ENCODE peak calls at places on chromosomes 3 and 15, in eight cellular contexts. J, U, C, K, O, V, M and G are unnamed samples.

GRCh38 chr15:51267714-51268105 is 70.7 kb downstream of the CYP19A1 start:
- DNase-seq in K (no peak), M (no peak), U (no peak), O (no peak), C (no peak), V (peak; percentile 52), J (no peak), G (no peak)

GRCh38 chr3:126811530-126811929 is 107.5 kb downstream of the CHCHD6 start:
- DNase-seq in K (no peak), J (no peak), U (no peak), O (no peak), M (no peak), V (no peak), C (no peak), G (no peak)

GRCh38 chr3:11146771-11147363 is 7.4 kb upstream of the HRH1 start:
- DNase-seq in J (no peak), O (no peak), U (no peak), C (no peak), K (no peak), V (no peak), M (no peak), G (no peak)

GRCh38 chr3:145849115-145849514 is 311.9 kb downstream of the PLOD2 start:
- DNase-seq in U (no peak), V (no peak), K (no peak), O (no peak), M (no peak), J (no peak), C (no peak), G (no peak)

GRCh38 chr15:89367485-89368451 is 33.1 kb upstream of the POLG start:
- DNase-seq in J (no peak), M (peak; percentile 79), C (no peak), U (no peak), O (no peak), V (peak; percentile 98), K (no peak), G (peak; percentile 86)

GRCh38 chr3:53668872-53669271 is 174.5 kb downstream of the CACNA1D start:
- DNase-seq in C (no peak), U (no peak), J (no peak), O (peak; percentile 45), K (no peak), V (no peak), M (no peak), G (no peak)

GRCh38 chr3:4466783-4467521 is at the start of gene SUMF1:
- DNase-seq in J (peak; percentile 77), K (peak; percentile 69), C (peak; percentile 15), M (peak; percentile 82), O (no peak), V (peak; percentile 96), U (peak; percentile 77), G (peak; percentile 80)

GRCh38 chr3:10432931-10433330 is 72.5 kb downstream of the ATP2B2 start:
- DNase-seq in V (peak; percentile 66), U (no peak), M (no peak), O (no peak), K (no peak), C (no peak), J (no peak), G (no peak)

GRCh38 chr3:130820976-130821375 is 72.9 kb upstream of the ATP2C1 start:
- DNase-seq in V (no peak), O (no peak), C (no peak), J (no peak), K (no peak), U (no peak), M (no peak), G (no peak)

GRCh38 chr3:6168242-6168641 is 692.7 kb upstream of the GRM7 start:
- DNase-seq in M (no peak), V (no peak), J (no peak), O (no peak), U (no peak), K (no peak), C (no peak), G (no peak)

GRCh38 chr15:76390571-76390970 is 54.0 kb downstream of the ISL2 start:
- DNase-seq in M (no peak), K (no peak), U (no peak), V (no peak), C (no peak), O (no peak), J (no peak), G (no peak)

GRCh38 chr15:70863450-70864218 is 9.7 kb upstream of the LARP6 start:
- DNase-seq in O (no peak), U (no peak), V (no peak), K (no peak), J (no peak), M (peak; percentile 65), C (no peak), G (peak; percentile 70)

GRCh38 chr3:125051205-125051604 is 4.6 kb downstream of the HEG1 start:
- DNase-seq in C (no peak), J (no peak), O (no peak), V (no peak), M (no peak), U (no peak), K (no peak), G (no peak)

GRCh38 chr3:125045965-125046364 is 9.8 kb downstream of the HEG1 start:
- DNase-seq in V (no peak), J (no peak), K (no peak), M (no peak), U (no peak), C (no peak), O (no peak), G (no peak)

GRCh38 chr3:125045194-125045593 is 10.6 kb downstream of the HEG1 start:
- DNase-seq in J (no peak), C (no peak), M (no peak), O (no peak), V (no peak), U (no peak), K (no peak), G (no peak)

GRCh38 chr3:125050486-125051172 is 5.2 kb downstream of the HEG1 start:
- DNase-seq in J (no peak), O (no peak), U (no peak), C (no peak), M (no peak), K (no peak), V (no peak), G (no peak)

GRCh38 chr3:125048282-125048681 is 7.5 kb downstream of the HEG1 start:
- DNase-seq in M (no peak), O (no peak), J (no peak), K (no peak), U (no peak), V (no peak), C (no peak), G (no peak)
- H3K27me3 ChIP-seq in M (no peaks in the 10 kb centered on the region), O (no peaks in the 10 kb centered on the region), J (no peaks in the 10 kb centered on the region), K (no peaks in the 10 kb centered on the region), U (no peaks in the 10 kb centered on the region), V (no peaks in the 10 kb centered on the region), C (no peaks in the 10 kb centered on the region), G (no peaks in the 10 kb centered on the region)

GRCh38 chr3:149203758-149204157 is 17.9 kb downstream of the CP start:
- DNase-seq in J (no peak), O (no peak), M (no peak), V (no peak), C (no peak), U (no peak), K (no peak), G (no peak)

GRCh38 chr3:149207475-149207874 is 14.2 kb downstream of the CP start:
- DNase-seq in M (no peak), V (no peak), J (no peak), C (no peak), O (no peak), K (no peak), U (no peak), G (no peak)

GRCh38 chr3:149209431-149209830 is 12.2 kb downstream of the CP start:
- DNase-seq in U (no peak), M (no peak), O (no peak), C (no peak), J (no peak), K (no peak), V (no peak), G (no peak)

GRCh38 chr3:149199474-149199873 is 22.2 kb downstream of the CP start:
- DNase-seq in U (no peak), V (no peak), K (no peak), J (no peak), M (no peak), O (no peak), C (no peak), G (no peak)

DNA sequence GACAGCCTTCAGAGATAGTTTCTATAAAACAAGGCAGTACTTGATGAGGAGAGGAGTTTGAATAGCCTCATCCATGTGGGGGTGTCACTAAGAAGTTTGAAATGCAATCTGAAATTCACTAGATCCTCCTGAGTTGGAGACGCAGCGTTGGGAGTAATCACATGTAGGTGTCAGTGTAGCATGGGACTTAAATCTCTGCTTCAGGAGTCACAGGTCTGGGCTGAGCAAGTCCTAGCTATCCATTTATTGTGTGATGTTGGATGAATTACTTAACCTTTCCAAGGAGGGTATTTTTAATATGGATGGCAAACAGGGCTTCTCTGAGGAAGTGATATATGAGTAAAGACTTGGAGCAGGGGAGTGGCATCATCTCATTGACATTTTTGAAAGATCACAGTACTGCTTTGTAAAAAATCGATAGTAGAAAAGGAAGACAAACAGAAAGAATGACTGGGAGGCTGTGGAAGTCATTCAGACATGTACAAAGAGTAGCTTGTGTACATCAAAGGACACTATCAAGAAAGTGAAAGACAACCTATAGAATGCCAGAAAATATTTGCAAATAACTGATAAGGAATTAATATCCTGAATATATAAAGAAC is 17.1 kb downstream of the CP start:
- DNase-seq in M (no peak), O (no peak), J (no peak), V (no peak), U (no peak), K (no peak), C (no peak), G (no peak)
- H3K4me3 ChIP-seq in M (no peak overlapping the region), O (no peak overlapping the region), J (no peak overlapping the region), V (no peak overlapping the region), U (no peak overlapping the region), K (no peak overlapping the region), C (no peak overlapping the region), G (no peak overlapping the region)

DNA sequence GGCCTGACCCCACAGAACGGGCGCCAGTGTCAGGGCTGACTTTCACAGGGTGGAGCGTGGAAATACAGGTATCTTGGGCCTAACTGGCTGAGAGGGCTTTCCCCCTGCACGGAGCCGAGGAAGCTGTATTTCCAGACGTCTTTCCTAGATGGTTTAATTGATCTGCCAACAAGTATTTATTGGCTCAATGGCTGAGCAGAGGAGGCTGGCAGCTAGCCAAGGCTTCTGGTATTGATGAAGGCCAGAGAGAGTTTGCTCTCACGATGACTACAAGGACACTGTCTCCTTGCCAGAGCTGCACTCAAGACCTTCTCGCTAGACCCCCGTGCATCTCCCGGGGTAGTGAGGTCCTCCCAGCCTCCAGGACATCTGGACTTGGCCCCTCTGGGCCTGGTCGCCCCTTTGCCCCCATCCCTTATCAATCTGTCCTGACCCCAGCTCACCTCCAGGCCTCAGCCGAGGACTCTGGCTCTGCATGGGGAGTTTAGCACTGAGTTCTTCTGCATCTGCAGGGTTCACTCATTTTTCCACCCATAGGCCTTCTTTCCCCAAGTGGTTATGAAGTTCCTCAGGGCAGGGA is 20.6 kb downstream of the SPSB4 start:
- DNase-seq in C (no peak), J (no peak), O (no peak), V (peak; percentile 49), M (no peak), U (no peak), K (no peak), G (no peak)
- H3K27ac ChIP-seq in C (no peak overlapping the region), J (no peak overlapping the region), O (no peak overlapping the region), V (no peak overlapping the region), M (no peak overlapping the region), U (no peak overlapping the region), K (no peak overlapping the region), G (no peak overlapping the region)

DNA sequence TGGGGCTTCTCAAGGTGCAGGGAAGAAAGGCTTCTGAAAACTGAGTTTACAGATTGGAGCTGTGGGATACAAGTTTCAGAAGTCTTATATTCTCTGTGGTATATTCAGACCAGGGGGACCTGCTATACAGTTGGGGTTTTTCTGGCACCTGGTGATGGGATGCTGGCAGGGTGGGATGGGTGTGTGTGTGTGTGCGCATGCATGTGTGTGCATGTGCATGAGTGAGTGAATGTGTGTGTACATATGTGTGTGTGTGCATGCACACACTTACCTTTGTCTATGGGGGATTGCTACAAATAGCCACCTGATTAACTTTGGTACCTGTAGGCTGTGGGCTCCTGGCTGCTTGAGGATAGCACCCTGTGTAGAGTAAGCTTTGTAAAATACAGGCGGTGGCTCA is 131.4 kb downstream of the PDCD6IP start:
- DNase-seq in M (no peak), V (no peak), J (no peak), C (no peak), U (no peak), K (no peak), O (no peak), G (no peak)
- H3K27me3 ChIP-seq in M (no peaks in the 10 kb centered on the region), V (no peaks in the 10 kb centered on the region), J (no peaks in the 10 kb centered on the region), C (no peaks in the 10 kb centered on the region), U (no peaks in the 10 kb centered on the region), K (no peaks in the 10 kb centered on the region), O (no peaks in the 10 kb centered on the region), G (no peaks in the 10 kb centered on the region)